ENCODE peak calls at places on chromosome 11, in six cellular contexts. K is CD8-positive, alpha-beta T cell; N is H9; B is esophagus squamous epithelium; W is right lobe of liver; Y is colonic mucosa. U is an unnamed sample.

GRCh38 chr11:31767665-31768064 is 43.5 kb downstream of the PAX6 start:
- DNase-seq in K (no peak), N (no peak), B (no peak), W (no peak), Y (no peak), U (no peak)

GRCh38 chr11:92830382-92831148 is 138.9 kb upstream of the MTNR1B start:
- DNase-seq in K (no peak), N (no peak), B (no peak), W (no peak), Y (no peak), U (no peak)

GRCh38 chr11:372809-373715 is 3.8 kb downstream of the B4GALNT4 start:
- DNase-seq in K (no peak), N (no peak), B (no peak), W (no peak), Y (no peak), U (no peak)

GRCh38 chr11:40602866-40603578 is 856.4 kb downstream of the LRRC4C start:
- DNase-seq in K (no peak), N (no peak), B (no peak), W (no peak), Y (no peak), U (no peak)

GRCh38 chr11:74504100-74504691 is 10.7 kb upstream of the LIPT2 start:
- DNase-seq in K (no peak), N (no peak), B (no peak), W (no peak), Y (no peak), U (no peak)

GRCh38 chr11:134975866-134976265 is 563.8 kb upstream of the B3GAT1 start:
- DNase-seq in K (no peak), N (no peak), B (no peak), W (no peak), Y (no peak), U (no peak)

GRCh38 chr11:7571640-7572000 is 57.8 kb downstream of the PPFIBP2 start:
- DNase-seq in K (no peak), N (peak), B (no peak), W (peak), Y (peak), U (no peak)

GRCh38 chr11:22555901-22556300 is 69.7 kb downstream of the FANCF start:
- DNase-seq in K (no peak), N (no peak), B (no peak), W (no peak), Y (no peak), U (no peak)

GRCh38 chr11:128379587-128380279 is 207.6 kb downstream of the ETS1 start:
- DNase-seq in K (no peak), N (no peak), B (no peak), W (no peak), Y (no peak), U (no peak)

GRCh38 chr11:32343325-32344008 is 91.9 kb downstream of the WT1 start:
- DNase-seq in K (no peak), N (no peak), B (no peak), W (no peak), Y (no peak), U (no peak)

GRCh38 chr11:75814686-75815344 is at the start of gene UVRAG:
- DNase-seq in K (peak), N (peak), B (peak), W (peak), Y (peak), U (peak)

GRCh38 chr11:14075118-14075601 is 112.6 kb downstream of the SPON1 start:
- DNase-seq in K (peak), N (no peak), B (no peak), W (no peak), Y (no peak), U (no peak)

GRCh38 chr11:57260937-57261783 is 24.1 kb upstream of the APLNR start:
- DNase-seq in K (no peak), N (no peak), B (no peak), W (no peak), Y (no peak), U (no peak)

GRCh38 chr11:47185305-47186075 is 744 bp downstream of the PACSIN3 start:
- DNase-seq in K (no peak), N (peak), B (no peak), W (peak), Y (no peak), U (peak)

GRCh38 chr11:105935791-105936190 is 86.2 kb downstream of the MSANTD4 start:
- DNase-seq in K (no peak), N (no peak), B (no peak), W (no peak), Y (no peak), U (no peak)

DNA sequence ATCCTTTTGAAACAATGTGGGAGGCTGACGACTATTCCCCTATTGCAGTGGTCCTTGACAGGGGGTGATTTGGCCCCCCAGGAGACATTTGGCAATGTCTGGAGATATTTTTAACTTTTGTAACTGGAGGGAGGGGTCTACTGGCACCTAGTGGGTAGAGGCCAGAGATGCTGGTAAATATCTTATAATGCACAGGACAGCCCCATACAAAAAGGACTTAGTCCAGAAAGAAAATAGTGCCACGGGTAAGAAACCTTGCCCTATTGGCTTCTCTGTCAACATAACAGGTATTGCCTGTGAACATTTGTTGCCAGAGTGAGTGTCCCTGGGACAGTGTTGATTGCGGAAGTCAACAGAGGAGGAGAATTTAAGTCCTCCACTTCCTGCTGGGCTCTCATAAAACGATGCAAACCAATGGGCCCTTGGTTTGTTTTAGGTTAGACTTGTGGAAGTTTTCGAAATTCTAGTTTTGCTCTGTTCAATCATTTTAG is 101.6 kb downstream of the MAML2 start:
- DNase-seq in K (no peak), N (no peak), B (no peak), W (no peak), Y (peak), U (no peak)
- TF ChIP-seq CTCF in K (peak), N (peak), B (no peak), W (no peak), Y (no peak), U (no peak)

GRCh38 chr11:12043959-12044772 is 35.7 kb upstream of the DKK3 start:
- DNase-seq in K (peak), N (peak), B (no peak), W (peak), Y (peak), U (peak)
- H3K27ac ChIP-seq in K (no peak), N (no peak), B (peak), W (peak), Y (no peak), U (peak)

DNA sequence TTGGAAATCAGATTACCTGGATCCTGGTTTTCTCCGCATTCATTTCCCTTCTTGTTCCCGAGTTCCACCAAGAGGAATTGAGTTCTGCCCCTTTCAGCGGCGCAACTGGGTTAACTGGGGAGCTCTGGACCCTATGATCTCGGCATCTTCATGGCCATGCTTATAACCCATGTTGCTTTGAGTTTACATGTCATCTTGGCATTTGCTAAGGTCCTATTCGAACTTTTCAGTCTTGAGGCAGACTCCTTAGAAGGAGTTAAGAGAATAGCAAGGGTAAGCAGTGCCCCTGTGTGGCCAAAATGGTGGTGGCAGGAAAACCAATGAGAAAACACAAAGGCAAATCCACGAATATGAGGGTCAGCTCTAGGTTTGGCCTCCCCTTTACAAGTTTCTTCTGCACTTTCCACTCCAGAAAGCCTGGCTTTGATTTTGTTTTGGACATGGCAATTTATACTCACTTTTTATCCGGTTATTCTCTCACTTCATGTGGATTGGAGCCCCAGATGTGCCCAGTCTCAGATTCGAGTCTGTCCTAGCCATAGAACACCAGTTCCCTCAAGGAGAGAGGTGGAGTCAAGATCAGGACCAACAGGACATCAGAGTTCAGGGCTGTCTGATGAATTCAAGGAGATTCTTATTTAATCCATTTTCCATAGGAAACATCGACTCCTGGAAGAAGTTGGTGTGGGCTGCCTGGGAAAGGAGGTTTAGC is 55.3 kb upstream of the FBXO3 start:
- DNase-seq in K (peak), N (peak), B (no peak), W (peak), Y (peak), U (no peak)
- TF ChIP-seq CTCF in K (peak), N (peak), B (peak), W (peak), Y (peak), U (peak)

GRCh38 chr11:78224906-78225420 is 36.2 kb downstream of the USP35 start:
- DNase-seq in K (no peak), N (no peak), B (no peak), W (no peak), Y (no peak), U (peak)

GRCh38 chr11:78228467-78228866 is 39.7 kb downstream of the USP35 start:
- DNase-seq in K (no peak), N (peak), B (no peak), W (no peak), Y (peak), U (peak)

GRCh38 chr11:78227906-78228305 is 39.2 kb downstream of the USP35 start:
- DNase-seq in K (no peak), N (no peak), B (no peak), W (no peak), Y (no peak), U (no peak)

GRCh38 chr11:78229106-78229505 is 40.4 kb downstream of the USP35 start:
- DNase-seq in K (no peak), N (no peak), B (no peak), W (no peak), Y (no peak), U (peak)

DNA sequence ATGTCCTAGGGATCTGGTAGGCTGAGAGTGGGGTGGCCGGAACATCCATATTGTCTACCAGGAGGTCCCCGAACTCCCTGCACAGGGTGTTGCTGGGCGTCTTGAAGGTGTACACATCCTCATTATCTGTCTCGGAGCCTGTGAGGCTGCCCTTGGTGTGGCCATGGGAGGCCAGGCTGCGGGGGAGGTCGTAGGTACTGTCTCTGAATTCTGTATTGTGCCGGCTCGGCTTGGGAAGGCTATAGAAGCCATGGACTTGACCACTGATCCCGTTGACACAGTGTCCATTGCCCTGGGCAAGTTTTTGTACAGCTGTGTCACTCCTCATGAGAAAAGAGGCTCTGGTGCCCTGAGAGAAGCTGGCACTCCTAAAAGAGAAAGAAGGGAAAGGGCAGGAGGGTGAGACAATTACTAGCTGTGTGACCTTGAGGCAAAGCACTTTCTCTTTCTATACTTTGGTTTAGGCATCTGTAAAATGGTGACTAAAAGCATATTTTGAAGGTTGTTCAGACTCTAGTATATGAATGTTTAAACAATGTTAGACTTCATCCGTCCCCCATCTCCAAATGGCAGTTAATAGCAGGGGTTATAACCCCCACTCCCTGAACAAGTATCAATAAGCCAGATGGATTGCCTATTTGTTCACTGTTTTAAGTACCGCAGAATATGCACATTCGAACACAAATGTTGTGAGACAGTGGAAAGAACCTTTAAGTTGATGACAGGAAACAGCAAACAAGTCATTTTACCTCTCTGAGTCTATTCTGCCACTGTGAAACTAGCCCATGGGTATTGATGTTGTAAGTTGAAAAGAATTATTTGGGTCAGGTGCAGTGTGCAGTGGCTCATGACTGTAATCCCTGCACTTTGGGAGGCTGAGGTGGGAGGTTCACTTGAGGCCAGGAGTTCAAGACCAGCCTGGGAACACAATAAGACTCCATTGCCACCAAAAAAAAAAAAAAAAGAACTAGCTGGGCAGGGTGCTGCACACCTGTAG is 38.3 kb downstream of the USP35 start:
- DNase-seq in K (no peak), N (no peak), B (no peak), W (no peak), Y (no peak), U (peak)
- H3K27ac ChIP-seq in K (no peak), N (no peak), B (no peak), W (no peak), Y (no peak), U (no peak)

GRCh38 chr11:131690362-131690761 is 319.9 kb downstream of the NTM start:
- DNase-seq in K (no peak), N (no peak), B (no peak), W (no peak), Y (peak), U (no peak)

GRCh38 chr11:131687291-131688055 is 317.1 kb downstream of the NTM start:
- DNase-seq in K (no peak), N (no peak), B (no peak), W (no peak), Y (peak), U (peak)

GRCh38 chr11:131686836-131687235 is 316.4 kb downstream of the NTM start:
- DNase-seq in K (no peak), N (no peak), B (no peak), W (no peak), Y (peak), U (no peak)

GRCh38 chr11:131689049-131689925 is 318.9 kb downstream of the NTM start:
- DNase-seq in K (no peak), N (no peak), B (no peak), W (no peak), Y (peak), U (no peak)

DNA sequence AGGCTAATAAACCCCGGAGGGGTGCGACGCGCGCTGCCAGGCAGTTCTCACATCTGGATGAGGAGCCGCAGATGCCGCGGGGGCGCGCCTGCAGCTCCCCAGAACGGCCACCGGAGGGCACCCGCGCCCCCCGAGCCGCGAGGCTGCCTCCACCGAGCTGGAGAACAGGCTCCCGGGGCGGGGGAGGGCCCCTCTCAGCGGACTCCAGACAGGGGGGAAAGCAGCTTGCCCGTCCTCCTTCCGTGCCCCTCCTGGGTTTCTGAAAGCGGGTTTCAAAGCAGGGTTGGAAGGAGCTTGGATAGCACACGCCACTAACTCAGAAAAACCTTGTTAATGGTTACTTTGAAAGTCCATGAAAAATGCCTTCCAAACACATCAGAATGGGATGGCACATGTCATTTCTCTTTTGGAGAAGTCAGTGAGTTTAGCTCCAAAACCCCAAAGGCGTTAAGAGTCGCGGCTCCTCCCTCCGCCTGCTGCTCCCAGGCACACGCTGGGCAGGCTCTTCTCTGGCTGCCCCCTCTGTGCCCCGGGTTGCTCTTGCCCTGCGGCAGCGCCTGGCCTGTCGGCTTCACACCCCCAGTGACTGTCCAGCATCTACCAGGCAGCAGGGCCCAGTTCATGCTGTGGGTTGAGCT is 317.8 kb downstream of the NTM start:
- DNase-seq in K (no peak), N (peak), B (no peak), W (peak), Y (peak), U (peak)
- TF ChIP-seq CTCF in K (no peak), N (peak), B (peak), W (peak), Y (peak), U (peak)

DNA sequence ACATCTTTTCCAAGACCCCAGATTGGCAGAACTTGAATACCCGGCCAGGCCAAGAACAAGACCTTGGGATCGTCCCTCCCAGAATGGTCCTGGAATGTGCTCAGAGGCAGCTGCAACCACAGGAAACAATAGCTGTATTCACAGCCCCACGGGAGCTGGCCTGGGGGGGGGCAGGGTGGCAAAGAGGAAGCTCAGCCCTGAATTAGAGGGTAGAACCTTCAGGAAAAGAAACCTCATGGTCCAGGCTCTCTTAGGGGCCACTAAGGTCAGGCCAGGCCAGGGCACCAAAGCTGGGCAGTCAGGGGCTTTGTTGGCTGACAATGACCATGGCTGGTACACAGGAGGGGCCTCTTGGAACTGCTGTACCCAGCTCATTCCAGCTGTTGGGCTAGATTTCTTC is 17.3 kb downstream of the RPL27A start:
- DNase-seq in K (no peak), N (peak), B (no peak), W (no peak), Y (no peak), U (no peak)
- H3K27ac ChIP-seq in K (no peak), N (peak), B (peak), W (no peak), Y (no peak), U (peak)

GRCh38 chr11:38191101-38191500 is 1593.1 kb upstream of the RAG2 start:
- DNase-seq in K (no peak), N (no peak), B (no peak), W (no peak), Y (no peak), U (no peak)
- TF ChIP-seq CTCF in K (no peak), N (no peak), B (no peak), W (no peak), Y (no peak), U (no peak)